ENCODE peak calls at places on chromosome 13, in four cellular contexts. Z is mucosa of descending colon, A is left ventricle myocardium inferior, H is AG09319. Q is an unnamed sample.

GRCh38 chr13:40181203-40181845 is 485.1 kb downstream of the FOXO1 start:
- DNase-seq in Z (no peak), A (no peak), H (no peak), Q (no peak)

GRCh38 chr13:72448082-72448481 is 279.3 kb downstream of the MZT1 start:
- DNase-seq in Z (no peak), H (no peak), A (no peak), Q (no peak)

GRCh38 chr13:48975101-48975925 is at the start of gene FNDC3A:
- DNase-seq in H (peak), Z (peak), A (peak), Q (peak)

GRCh38 chr13:51785592-51786424 is 18.2 kb downstream of the DHRS12 start:
- DNase-seq in Z (peak), H (no peak), A (peak), Q (no peak)

GRCh38 chr13:77599351-77599750 is 63.8 kb downstream of the SCEL start:
- DNase-seq in H (no peak), Z (no peak), A (no peak), Q (no peak)

GRCh38 chr13:98405690-98406344 is 171.1 kb downstream of the STK24 start:
- DNase-seq in H (no peak), A (no peak), Z (peak), Q (no peak)

GRCh38 chr13:46389985-46390384 is 2.9 kb upstream of the RUBCNL start:
- DNase-seq in Z (peak), A (peak), H (no peak), Q (peak)

GRCh38 chr13:73657821-73658540 is 476.2 kb downstream of the KLF12 start:
- DNase-seq in A (peak), H (no peak), Z (no peak), Q (no peak)

GRCh38 chr13:29449726-29450125 is 145.8 kb downstream of the SLC7A1 start:
- DNase-seq in A (no peak), Z (no peak), H (no peak), Q (no peak)

GRCh38 chr13:41352935-41353801 is 42.1 kb downstream of the NAA16 start:
- DNase-seq in A (no peak), Z (peak), H (peak), Q (peak)

GRCh38 chr13:73702419-73703071 is 431.7 kb downstream of the KLF12 start:
- DNase-seq in A (no peak), H (no peak), Z (no peak), Q (peak)

GRCh38 chr13:86846501-86846900 is 824.7 kb upstream of the SLITRK5 start:
- DNase-seq in H (no peak), A (no peak), Z (no peak), Q (no peak)

GRCh38 chr13:75395056-75395455 is 86.9 kb downstream of the TBC1D4 start:
- DNase-seq in Z (peak), A (no peak), H (no peak), Q (peak)

GRCh38 chr13:113879017-113879416 is 15.1 kb upstream of the GAS6 start:
- DNase-seq in A (no peak), Z (no peak), H (no peak), Q (no peak)

GRCh38 chr13:91986771-91987515 is 588.5 kb downstream of the GPC5 start:
- DNase-seq in A (no peak), Z (no peak), H (no peak), Q (no peak)

GRCh38 chr13:97856001-97856675 is 97.3 kb upstream of the IPO5 start:
- DNase-seq in A (peak), Z (peak), H (no peak), Q (no peak)

GRCh38 chr13:48162182-48162581 is 67.3 kb upstream of the MED4 start:
- DNase-seq in A (no peak), Z (no peak), H (no peak), Q (no peak)

GRCh38 chr13:112771877-112772538 is 82.2 kb downstream of the ATP11A start:
- DNase-seq in A (no peak), H (no peak), Z (peak), Q (no peak)

GRCh38 chr13:106376411-106377112 is 158.9 kb downstream of the EFNB2 start:
- DNase-seq in Z (no peak), A (no peak), H (no peak), Q (no peak)

GRCh38 chr13:95710313-95710712 is 33.4 kb downstream of the DNAJC3 start:
- DNase-seq in Z (no peak), H (peak), A (no peak), Q (no peak)

GRCh38 chr13:53198017-53198416 is 169.4 kb downstream of the OLFM4 start:
- DNase-seq in A (no peak), Z (no peak), H (no peak), Q (no peak)

GRCh38 chr13:33072282-33072681 is 56.1 kb downstream of the KL start:
- DNase-seq in H (no peak), A (no peak), Z (no peak), Q (no peak)

DNA sequence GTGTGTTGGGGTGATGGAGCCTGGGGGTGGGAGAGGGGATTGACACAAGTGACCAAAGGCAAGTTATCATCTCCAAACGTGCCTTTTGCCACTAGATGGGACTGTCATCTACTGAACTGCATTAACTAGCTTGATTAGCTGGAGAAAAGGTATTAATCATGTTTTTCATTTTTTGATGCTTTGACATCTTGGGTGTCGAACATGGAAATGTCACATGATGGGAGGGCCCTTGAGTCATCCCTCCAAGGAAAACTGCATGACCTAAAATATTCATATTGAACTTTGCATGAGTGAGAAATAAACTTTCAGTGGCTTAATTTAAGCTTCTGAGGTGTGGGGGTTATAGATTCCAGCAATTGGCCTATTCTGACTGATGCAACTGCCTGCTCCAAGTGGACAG is 73.3 kb downstream of the ALOX5AP start:
- DNase-seq in H (no peak), A (no peak), Z (no peak), Q (no peak)
- TF ChIP-seq CTCF in H (no peak), A (no peak), Z (no peak), Q (no peak)

DNA sequence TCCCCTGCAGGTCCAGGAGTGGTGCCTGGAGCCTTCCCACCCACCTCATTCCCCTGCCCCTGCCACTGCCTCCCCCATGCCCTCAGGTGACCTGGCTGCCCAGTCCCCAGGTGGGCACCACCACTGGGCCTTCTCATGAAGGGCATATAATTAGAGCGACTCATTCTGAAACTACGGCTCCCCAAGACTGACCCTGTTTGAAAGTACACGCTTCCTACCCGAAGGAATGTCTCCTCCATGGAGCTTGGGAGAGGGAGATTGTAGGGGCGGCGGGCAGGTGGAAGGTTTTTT is 52.6 kb downstream of the GPR12 start:
- DNase-seq in A (no peak), H (no peak), Z (no peak), Q (no peak)
- TF ChIP-seq CTCF in A (no peak), H (no peak), Z (no peak), Q (no peak)

GRCh38 chr13:79457390-79457789 is 23.6 kb upstream of the NDFIP2 start:
- DNase-seq in Z (no peak), H (no peak), A (no peak), Q (no peak)

GRCh38 chr13:79457948-79458347 is 23.0 kb upstream of the NDFIP2 start:
- DNase-seq in A (no peak), H (peak), Z (no peak), Q (no peak)

GRCh38 chr13:79455331-79455730 is 25.6 kb upstream of the NDFIP2 start:
- DNase-seq in A (no peak), Z (no peak), H (no peak), Q (no peak)

GRCh38 chr13:79456051-79456450 is 24.9 kb upstream of the NDFIP2 start:
- DNase-seq in H (no peak), Z (no peak), A (no peak), Q (no peak)

DNA sequence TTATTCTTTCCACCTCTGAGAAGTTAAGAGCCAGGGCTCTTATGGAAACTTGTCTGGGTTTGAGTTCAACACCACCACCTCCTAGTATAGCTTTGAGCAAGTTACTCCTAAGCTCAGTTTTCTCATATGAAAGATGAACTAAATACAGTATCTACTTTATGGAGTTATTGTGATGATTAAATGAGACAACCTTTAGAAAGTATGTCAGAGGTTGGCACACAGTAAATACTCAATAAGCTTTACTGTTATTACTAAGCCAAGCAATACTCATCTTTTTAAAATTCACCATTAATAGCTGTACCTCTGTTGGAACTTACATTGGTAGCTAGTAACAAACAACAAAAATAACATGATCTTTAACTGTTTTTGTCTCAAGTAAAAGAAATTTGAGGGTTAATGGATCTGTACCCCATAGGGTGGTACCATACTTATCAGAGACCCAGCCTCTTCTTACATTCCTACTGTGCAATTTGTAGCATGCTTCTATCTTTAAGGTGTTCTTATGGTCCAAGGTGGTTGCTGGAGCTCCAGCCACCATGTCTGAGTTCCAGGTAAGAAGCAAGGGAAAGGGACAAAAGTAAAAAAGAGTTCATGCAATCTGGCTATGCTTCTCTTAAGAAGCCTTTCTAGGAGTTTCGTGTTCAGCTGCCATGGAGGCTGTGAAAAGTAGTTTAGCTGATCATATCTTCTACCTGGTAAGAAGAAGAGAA is 24.1 kb upstream of the NDFIP2 start:
- DNase-seq in Z (no peak), A (no peak), H (no peak), Q (no peak)
- TF ChIP-seq CTCF in Z (no peak), A (no peak), H (no peak), Q (no peak)

GRCh38 chr13:65336106-65336603 is 1894.0 kb downstream of the PCDH9 start:
- DNase-seq in H (no peak), Z (no peak), A (no peak), Q (no peak)
- TF ChIP-seq CTCF in H (no peak), Z (no peak), A (no peak), Q (no peak)

Q was measured in GM20000.